ENCODE peak calls at places on chromosomes 6 and 20, in six cellular contexts. K, B, I, M, Q and O are unnamed samples.

GRCh38 chr6:134739299-134740090 is 210.4 kb downstream of the ALDH8A1 start:
- DNase-seq in Q (no peak), I (no peak), B (no peak), K (no peak), M (no peak), O (no peak)

GRCh38 chr6:70823651-70824050 is 133.2 kb downstream of the B3GAT2 start:
- DNase-seq in B (no peak), I (no peak), K (no peak), M (no peak), Q (no peak), O (no peak)

GRCh38 chr6:17101422-17102257 is at the start of gene STMND1:
- DNase-seq in B (no peak), M (no peak), K (no peak), Q (no peak), I (no peak), O (peak)

GRCh38 chr6:161922631-161923119 is 648.8 kb upstream of the AGPAT4 start:
- DNase-seq in I (no peak), Q (no peak), K (peak), B (peak), M (no peak), O (no peak)

GRCh38 chr20:46746972-46747371 is 37.5 kb downstream of the SLC2A10 start:
- DNase-seq in K (no peak), B (no peak), M (no peak), I (no peak), Q (no peak), O (no peak)

GRCh38 chr6:11732036-11732545 is 46.5 kb downstream of the ADTRP start:
- DNase-seq in K (no peak), I (no peak), Q (peak), M (no peak), B (no peak), O (peak)

GRCh38 chr6:39925191-39925930 is 8.9 kb downstream of the MOCS1 start:
- DNase-seq in I (no peak), Q (no peak), B (no peak), M (no peak), K (no peak), O (no peak)

GRCh38 chr6:49550413-49551125 is at the start of gene C6orf141:
- DNase-seq in B (no peak), K (no peak), I (peak), M (peak), Q (no peak), O (peak)

GRCh38 chr20:44104807-44105517 is 82.0 kb downstream of the JPH2 start:
- DNase-seq in M (no peak), Q (no peak), B (no peak), I (no peak), K (no peak), O (no peak)

GRCh38 chr20:57317789-57318371 is 11.7 kb upstream of the SPO11 start:
- DNase-seq in B (no peak), I (no peak), Q (no peak), M (no peak), K (no peak), O (no peak)

GRCh38 chr6:31834367-31834703 is 6.8 kb downstream of the HSPA1B start:
- DNase-seq in Q (peak), M (peak), K (peak), B (peak), I (no peak), O (peak)
- TF ChIP-seq TAF1 in Q (no peak), M (no peak), K (no peak), B (no peak), I (no peak), O (no peak)

DNA sequence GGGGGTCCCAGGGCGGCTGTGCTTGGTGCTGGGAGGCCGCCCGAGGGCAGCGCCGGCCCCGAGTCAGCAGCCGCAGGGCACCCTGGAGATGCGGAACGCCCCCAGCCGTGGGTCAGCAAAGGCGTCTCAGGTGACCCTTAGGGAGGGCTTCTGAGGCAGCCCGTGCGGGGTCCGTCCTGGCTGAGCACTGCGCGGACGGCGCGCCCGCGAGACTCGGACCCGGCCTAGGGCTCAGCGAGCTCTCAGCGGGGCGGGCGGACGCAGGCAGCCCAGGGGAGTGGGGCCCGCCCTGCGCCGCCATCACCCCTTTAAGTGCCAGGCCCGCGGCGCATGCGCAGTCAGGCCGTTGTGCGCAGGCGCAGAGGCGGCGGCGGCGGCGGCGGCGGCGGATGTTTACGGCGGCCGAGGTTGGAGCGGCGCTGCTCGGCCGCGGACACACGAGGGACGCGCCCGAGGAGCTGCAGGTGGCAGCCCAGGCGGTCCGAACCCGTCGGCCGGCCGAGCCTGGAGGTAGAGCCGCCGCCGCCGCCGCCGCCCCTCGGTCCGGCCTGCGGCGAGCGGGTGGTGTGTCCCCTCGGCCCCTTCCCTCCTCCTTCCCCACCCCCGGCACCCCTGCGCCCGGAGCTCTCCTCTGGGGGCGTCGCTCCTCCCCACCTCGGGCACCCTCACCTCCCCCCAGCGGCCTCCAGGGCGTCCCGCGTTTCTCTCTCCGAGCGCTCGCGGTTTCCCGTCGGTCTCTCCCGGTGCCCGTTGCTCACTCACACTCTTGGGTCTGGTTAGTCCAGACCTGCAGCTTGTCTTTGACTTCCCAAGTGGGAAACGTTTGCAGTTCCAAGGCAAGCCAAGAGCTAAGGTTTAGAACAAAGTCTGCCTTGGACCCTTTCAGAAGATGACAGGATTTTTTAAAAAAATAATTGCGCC is at the start of gene PCMTD2:
- DNase-seq in Q (peak), K (peak), I (peak), M (peak), B (peak), O (peak)
- TF ChIP-seq POLR2A in Q (peak), K (peak), I (no peak), M (no peak), B (peak), O (peak)

GRCh38 chr6:125886914-125887313 is 69.7 kb upstream of the HINT3 start:
- DNase-seq in K (no peak), I (no peak), M (no peak), B (no peak), Q (no peak), O (no peak)
- TF ChIP-seq TAF1 in K (no peak), I (no peak), M (no peak), B (no peak), Q (no peak), O (no peak)

GRCh38 chr6:4018194-4019111 is 60.5 kb downstream of the FAM217A start:
- DNase-seq in Q (peak), M (peak), K (peak), I (peak), B (peak), O (peak)
- TF ChIP-seq POLR2A in Q (peak), M (peak), K (peak), I (peak), B (peak), O (peak)

GRCh38 chr6:99588618-99589289 is 17.9 kb upstream of the PRDM13 start:
- DNase-seq in I (peak), M (peak), B (peak), Q (no peak), K (no peak), O (peak)
- TF ChIP-seq TAF1 in I (no peak), M (no peak), B (no peak), Q (no peak), K (no peak), O (no peak)

GRCh38 chr20:31674895-31675827 is 37.4 kb downstream of the COX4I2 start:
- DNase-seq in M (no peak), Q (no peak), B (no peak), K (peak), I (no peak), O (peak)
- TF ChIP-seq POLR2A in M (peak), Q (peak), B (no peak), K (peak), I (no peak), O (peak)

GRCh38 chr20:53643031-53643832 is 49.6 kb upstream of the ZNF217 start:
- DNase-seq in Q (peak), M (peak), B (no peak), I (no peak), K (peak), O (peak)
- TF ChIP-seq TAF1 in Q (no peak), M (peak), B (no peak), I (no peak), K (peak), O (peak)